ENCODE peak calls at places on chromosomes 3 and 15, in seven cellular contexts. H is astrocyte; S is BJ; T is aorta; R is CD4-positive, alpha-beta T cell; Y is upper lobe of right lung; Q is tibial artery. B is an unnamed sample.

GRCh38 chr15:71639531-71639930 is 170.8 kb upstream of the NR2E3 start:
- DNase-seq in R (no peak), Y (no peak), Q (no peak), T (no peak), H (no peak), S (no peak), B (no peak)

GRCh38 chr3:46628980-46629379 is 16.7 kb downstream of the FAM240A start:
- DNase-seq in R (no peak), Q (no peak), H (no peak), S (no peak), Y (no peak), T (no peak), B (peak; percentile 30)

GRCh38 chr3:25910997-25911396 is 121.1 kb downstream of the OXSM start:
- DNase-seq in H (no peak), S (no peak), Q (no peak), R (peak; percentile 19), T (peak; percentile 50), Y (peak; percentile 53), B (no peak)

GRCh38 chr3:14967285-14967684 is 19.9 kb downstream of the NR2C2 start:
- DNase-seq in Y (no peak), R (no peak), S (no peak), Q (no peak), T (no peak), H (no peak), B (no peak)

GRCh38 chr3:173199568-173199967 is 58.5 kb upstream of the SPATA16 start:
- DNase-seq in Q (no peak), T (no peak), Y (no peak), R (no peak), H (no peak), S (no peak), B (no peak)

GRCh38 chr15:88877906-88878305 is 17.4 kb downstream of the HAPLN3 start:
- DNase-seq in H (no peak), T (no peak), S (no peak), Q (no peak), R (no peak), Y (no peak), B (no peak)

GRCh38 chr3:186476044-186476468 is 68.1 kb downstream of the CRYGS start:
- DNase-seq in Y (no peak), S (no peak), Q (no peak), H (no peak), R (no peak), T (no peak), B (no peak)

GRCh38 chr3:137764563-137765309 is 621 bp downstream of the SOX14 start:
- DNase-seq in T (no peak), Y (no peak), Q (no peak), R (no peak), H (no peak), S (no peak), B (no peak)

GRCh38 chr15:75420698-75421097 is 30.8 kb downstream of the SIN3A start:
- DNase-seq in T (no peak), H (peak; percentile 20), Y (no peak), R (no peak), Q (no peak), S (no peak), B (no peak)

GRCh38 chr15:73677146-73677607 is 7.0 kb upstream of the CD276 start:
- DNase-seq in S (no peak), Q (peak; percentile 84), R (peak; percentile 27), H (peak; percentile 41), T (peak; percentile 74), Y (no peak), B (peak; percentile 75)

GRCh38 chr3:11509175-11510000 is 134.3 kb downstream of the VGLL4 start:
- DNase-seq in Y (peak; percentile 73), R (no peak), H (peak; percentile 92), Q (peak; percentile 93), S (peak; percentile 76), T (peak; percentile 87), B (peak; percentile 83)

GRCh38 chr3:109643590-109643989 is 306.2 kb upstream of the DPPA4 start:
- DNase-seq in S (no peak), R (no peak), Q (no peak), H (peak; percentile 76), Y (no peak), T (no peak), B (no peak)

GRCh38 chr15:41429003-41429890 is 12.4 kb downstream of the RTF1 start:
- DNase-seq in T (no peak), S (no peak), H (no peak), Y (no peak), Q (no peak), R (no peak), B (no peak)

GRCh38 chr3:30894521-30895289 is at the start of gene GADL1:
- DNase-seq in S (no peak), Y (peak; percentile 72), Q (no peak), H (peak; percentile 33), R (peak; percentile 3), T (peak; percentile 69), B (peak; percentile 65)

GRCh38 chr3:22245122-22245521 is 494.1 kb upstream of the ZNF385D start:
- DNase-seq in Y (no peak), T (peak; percentile 55), S (peak; percentile 91), R (no peak), H (peak; percentile 86), Q (no peak), B (no peak)

GRCh38 chr15:59963322-59963721 is 40.8 kb upstream of the FOXB1 start:
- DNase-seq in S (no peak), R (no peak), Q (no peak), Y (no peak), H (no peak), T (no peak), B (no peak)

GRCh38 chr3:156513619-156514018 is 41.3 kb downstream of the SSR3 start:
- DNase-seq in T (no peak), Y (no peak), Q (no peak), R (no peak), H (no peak), S (no peak), B (no peak)

GRCh38 chr15:69652906-69653305 is 200.3 kb downstream of the RPLP1 start:
- DNase-seq in Q (no peak), Y (no peak), T (no peak), R (no peak), H (no peak), S (no peak), B (no peak)

GRCh38 chr3:139941580-139941979 is 6.6 kb downstream of the CLSTN2 start:
- DNase-seq in T (no peak), Q (no peak), Y (no peak), H (no peak), R (no peak), S (no peak), B (no peak)

GRCh38 chr15:40909662-40910625 is 15.7 kb downstream of the VPS18 start:
- DNase-seq in Y (peak; percentile 84), S (peak; percentile 60), R (no peak), H (no peak), T (no peak), Q (no peak), B (peak; percentile 62)

GRCh38 chr15:76203766-76204557 is 107.3 kb downstream of the ETFA start:
- DNase-seq in S (no peak), R (no peak), Y (peak; percentile 61), T (no peak), Q (peak; percentile 61), H (no peak), B (no peak)

GRCh38 chr3:155847993-155848392 is 6.2 kb downstream of the SLC33A1 start:
- DNase-seq in H (no peak), T (no peak), R (no peak), Y (no peak), Q (no peak), S (no peak), B (no peak)

GRCh38 chr15:85588657-85589056 is 206.1 kb downstream of the KLHL25 start:
- DNase-seq in S (no peak), Y (no peak), H (peak; percentile 73), T (no peak), Q (no peak), R (no peak), B (no peak)

DNA sequence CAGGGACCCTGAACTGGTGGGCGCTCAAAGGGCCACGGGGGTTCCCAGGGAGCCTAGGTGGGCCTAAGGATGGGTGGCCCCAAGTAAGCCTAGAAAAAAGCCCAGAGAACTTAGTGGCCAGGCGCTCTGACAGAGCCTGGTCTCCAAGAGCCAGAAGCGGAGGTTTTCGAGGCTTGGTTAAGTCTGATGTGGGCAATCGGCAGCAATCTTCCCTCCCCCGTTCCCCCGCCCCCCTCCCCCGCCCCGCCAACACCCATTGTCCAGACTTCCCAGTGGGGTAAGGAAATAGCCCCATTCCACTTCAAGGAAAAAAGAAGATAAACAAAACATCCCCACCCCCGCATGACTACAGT is 6.7 kb downstream of the EOMES start:
- DNase-seq in R (no peak), H (no peak), S (no peak), Q (no peak), T (no peak), Y (no peak), B (no peak)
- H3K27me3 ChIP-seq in R (peaks cover 40% of the 10 kb centered on the region), H (peaks cover 76% of the 10 kb centered on the region), S (peaks cover 46% of the 10 kb centered on the region), Q (peaks cover 70% of the 10 kb centered on the region), T (no peaks in the 10 kb centered on the region), Y (peaks cover 65% of the 10 kb centered on the region), B (peaks cover 2% of the 10 kb centered on the region)

DNA sequence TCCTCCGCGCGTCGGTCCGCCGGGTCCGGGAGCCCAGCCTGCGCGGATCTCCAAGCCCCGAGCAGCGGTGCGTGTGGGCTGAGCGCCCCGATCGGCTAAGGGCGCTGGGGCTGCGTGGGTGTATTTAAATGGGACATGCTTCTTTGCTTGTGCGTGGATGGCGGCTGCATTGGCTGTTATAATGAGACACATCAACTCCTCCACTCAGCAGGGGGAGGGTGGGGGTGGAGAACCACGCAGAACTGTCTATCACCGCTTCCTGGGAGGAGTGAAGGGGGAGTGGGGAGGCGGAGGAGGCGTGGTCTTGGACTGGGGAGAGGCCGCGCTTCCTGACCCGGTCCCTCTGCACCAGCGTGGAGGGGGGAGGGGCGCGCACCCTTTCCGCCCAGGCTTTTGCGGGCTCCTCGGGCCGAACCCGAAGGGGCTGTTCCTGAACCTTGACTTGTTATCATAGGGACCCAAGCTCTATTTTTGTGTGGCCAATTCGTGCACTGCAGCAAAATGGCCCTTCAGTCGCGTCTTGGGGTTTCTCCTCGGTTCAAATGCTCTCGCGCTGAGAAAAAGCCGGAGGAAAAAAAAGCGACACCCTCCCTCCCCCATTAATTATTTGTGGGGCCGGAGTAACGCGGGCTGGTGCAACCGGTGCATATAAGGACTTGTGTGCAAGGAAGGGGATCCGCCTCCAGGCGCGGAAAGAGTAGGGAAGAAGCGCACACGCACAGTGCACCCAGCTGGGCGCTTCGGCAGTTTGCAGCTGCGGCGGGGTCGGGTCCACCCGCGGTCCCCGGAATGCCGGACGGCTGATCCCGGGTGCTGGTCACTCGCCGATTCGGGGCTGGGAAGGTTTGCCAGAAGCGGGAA is at the start of gene TNIK:
- DNase-seq in Y (peak; percentile 96), T (peak; percentile 96), Q (peak; percentile 94), R (peak; percentile 92), S (peak; percentile 44), H (peak; percentile 92), B (peak; percentile 97)
- H3K27me3 ChIP-seq in Y (no peaks in the 10 kb centered on the region), T (no peaks in the 10 kb centered on the region), Q (no peaks in the 10 kb centered on the region), R (no peaks in the 10 kb centered on the region), S (no peaks in the 10 kb centered on the region), H (no peaks in the 10 kb centered on the region), B (no peaks in the 10 kb centered on the region)

DNA sequence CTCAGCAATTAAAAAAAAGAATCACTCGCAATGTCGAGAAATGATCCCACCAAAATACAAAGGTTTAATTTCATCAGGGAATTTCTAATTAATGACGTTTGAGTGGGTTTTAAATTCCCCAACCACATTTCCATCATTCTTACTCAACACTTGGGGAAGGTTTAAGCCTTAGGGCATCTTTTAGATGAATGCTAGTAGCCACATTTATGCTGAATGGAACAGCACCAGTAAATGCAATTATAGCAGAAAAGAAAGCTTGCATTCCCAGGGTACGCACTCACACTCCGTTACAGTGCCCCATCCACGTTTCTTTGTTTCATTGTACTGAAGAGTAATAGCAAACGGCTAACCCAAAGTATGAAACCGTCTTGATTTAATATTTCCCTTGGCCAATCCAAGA is 132.9 kb downstream of the NR2F2 start:
- DNase-seq in H (no peak), R (no peak), T (no peak), Q (no peak), Y (no peak), S (no peak), B (no peak)
- H3K27me3 ChIP-seq in H (no peaks in the 10 kb centered on the region), R (peaks cover 4% of the 10 kb centered on the region), T (no peaks in the 10 kb centered on the region), Q (peaks cover under 1% of the 10 kb centered on the region), Y (peaks cover 12% of the 10 kb centered on the region), S (peaks cover 3% of the 10 kb centered on the region), B (peaks cover 3% of the 10 kb centered on the region)

GRCh38 chr15:96332854-96333193 is 2.3 kb downstream of the NR2F2 start:
- DNase-seq in H (no peak), T (no peak), Y (no peak), S (no peak), Q (no peak), R (no peak), B (no peak)
- H3K27me3 ChIP-seq in H (no peaks in the 10 kb centered on the region), T (no peaks in the 10 kb centered on the region), Y (peaks cover 14% of the 10 kb centered on the region), S (no peaks in the 10 kb centered on the region), Q (no peaks in the 10 kb centered on the region), R (peaks cover 89% of the 10 kb centered on the region), B (no peaks in the 10 kb centered on the region)